ENCODE peak calls at places on chromosomes 11 and 22, in ten cellular contexts. R, C, Q, I, K, M, A, U, P and H are unnamed samples.
A peak's percentile ranks its signal among the peaks of the same experiment; 100 is the strongest.

GRCh38 chr22:44391481-44392445 is 79.0 kb upstream of the SHISAL1 start:
- DNase-seq in R (no peak), C (peak; percentile 4), Q (no peak), I (no peak), K (no peak), M (no peak), A (no peak), U (no peak), P (no peak), H (peak; percentile 68)

GRCh38 chr22:43227231-43227630 is 40.3 kb upstream of the TTLL12 start:
- DNase-seq in R (peak; percentile 31), C (no peak), Q (no peak), I (no peak), K (no peak), M (no peak), A (no peak), U (no peak), P (no peak), H (no peak)

GRCh38 chr11:74019104-74019738 is 10.3 kb upstream of the UCP3 start:
- DNase-seq in R (no peak), C (no peak), Q (no peak), I (no peak), K (no peak), M (no peak), A (peak; percentile 69), U (no peak), P (no peak), H (no peak)

GRCh38 chr11:134741453-134742227 is 329.6 kb upstream of the B3GAT1 start:
- DNase-seq in R (peak; percentile 84), C (no peak), Q (no peak), I (peak; percentile 60), K (no peak), M (no peak), A (no peak), U (peak; percentile 54), P (no peak), H (no peak)

GRCh38 chr22:24289138-24289537 is 18.5 kb downstream of the SPECC1L start:
- DNase-seq in R (peak; percentile 56), C (no peak), Q (peak; percentile 84), I (peak; percentile 84), K (no peak), M (no peak), A (no peak), U (peak; percentile 81), P (no peak), H (no peak)

GRCh38 chr11:44779736-44780520 is 53.2 kb downstream of the TSPAN18 start:
- DNase-seq in R (no peak), C (no peak), Q (no peak), I (no peak), K (no peak), M (no peak), A (no peak), U (no peak), P (no peak), H (peak; percentile 60)

GRCh38 chr22:32204856-32205722 is at the start of gene RFPL2:
- DNase-seq in R (peak; percentile 15), C (peak; percentile 78), Q (peak; percentile 30), I (peak; percentile 4), K (peak; percentile 61), M (peak; percentile 57), A (no peak), U (peak; percentile 15), P (no peak), H (peak; percentile 71)

GRCh38 chr11:102318469-102318868 is 1.2 kb downstream of the BIRC3 start:
- DNase-seq in R (no peak), C (no peak), Q (no peak), I (no peak), K (no peak), M (no peak), A (peak; percentile 42), U (no peak), P (no peak), H (no peak)

GRCh38 chr22:31829505-31829904 is 75.7 kb downstream of the DEPDC5 start:
- DNase-seq in R (peak; percentile 93), C (peak; percentile 78), Q (peak; percentile 93), I (peak; percentile 83), K (peak; percentile 30), M (no peak), A (no peak), U (peak; percentile 91), P (no peak), H (peak; percentile 39)

GRCh38 chr11:94567181-94567670 is at the start of gene PIWIL4:
- DNase-seq in R (no peak), C (no peak), Q (no peak), I (no peak), K (no peak), M (no peak), A (no peak), U (no peak), P (no peak), H (no peak)

GRCh38 chr11:128894685-128895084 is 3.5 kb downstream of the KCNJ5 start:
- DNase-seq in R (no peak), C (no peak), Q (no peak), I (no peak), K (no peak), M (no peak), A (peak; percentile 93), U (no peak), P (no peak), H (no peak)

GRCh38 chr11:128929991-128930390 is 12.7 kb downstream of the TP53AIP1 start:
- DNase-seq in R (peak; percentile 21), C (no peak), Q (peak; percentile 14), I (no peak), K (no peak), M (no peak), A (no peak), U (peak; percentile 17), P (no peak), H (no peak)

GRCh38 chr22:41511521-41511968 is 32.7 kb downstream of the POLR3H start:
- DNase-seq in R (no peak), C (no peak), Q (no peak), I (no peak), K (no peak), M (no peak), A (no peak), U (no peak), P (no peak), H (no peak)

GRCh38 chr11:1073261-1073724 is 1.4 kb upstream of the MUC2 start:
- DNase-seq in R (peak; percentile 17), C (no peak), Q (no peak), I (peak; percentile 82), K (no peak), M (no peak), A (peak; percentile 88), U (peak; percentile 79), P (no peak), H (peak; percentile 18)

GRCh38 chr11:65121447-65121864 is 478 bp downstream of the FAU start:
- DNase-seq in R (no peak), C (no peak), Q (no peak), I (no peak), K (no peak), M (no peak), A (no peak), U (no peak), P (no peak), H (no peak)

GRCh38 chr22:36432592-36433317 is 45.0 kb upstream of the MYH9 start:
- DNase-seq in R (peak; percentile 35), C (no peak), Q (no peak), I (peak; percentile 42), K (no peak), M (no peak), A (no peak), U (peak; percentile 77), P (no peak), H (no peak)

GRCh38 chr11:18772211-18772610 is 19.4 kb downstream of the PTPN5 start:
- DNase-seq in R (no peak), C (no peak), Q (peak; percentile 21), I (peak; percentile 27), K (no peak), M (no peak), A (no peak), U (no peak), P (no peak), H (peak; percentile 31)

GRCh38 chr11:8060801-8061554 is 20.0 kb upstream of the TUB start:
- DNase-seq in R (peak; percentile 72), C (no peak), Q (peak; percentile 60), I (peak; percentile 15), K (no peak), M (no peak), A (peak; percentile 18), U (peak; percentile 59), P (no peak), H (no peak)

DNA sequence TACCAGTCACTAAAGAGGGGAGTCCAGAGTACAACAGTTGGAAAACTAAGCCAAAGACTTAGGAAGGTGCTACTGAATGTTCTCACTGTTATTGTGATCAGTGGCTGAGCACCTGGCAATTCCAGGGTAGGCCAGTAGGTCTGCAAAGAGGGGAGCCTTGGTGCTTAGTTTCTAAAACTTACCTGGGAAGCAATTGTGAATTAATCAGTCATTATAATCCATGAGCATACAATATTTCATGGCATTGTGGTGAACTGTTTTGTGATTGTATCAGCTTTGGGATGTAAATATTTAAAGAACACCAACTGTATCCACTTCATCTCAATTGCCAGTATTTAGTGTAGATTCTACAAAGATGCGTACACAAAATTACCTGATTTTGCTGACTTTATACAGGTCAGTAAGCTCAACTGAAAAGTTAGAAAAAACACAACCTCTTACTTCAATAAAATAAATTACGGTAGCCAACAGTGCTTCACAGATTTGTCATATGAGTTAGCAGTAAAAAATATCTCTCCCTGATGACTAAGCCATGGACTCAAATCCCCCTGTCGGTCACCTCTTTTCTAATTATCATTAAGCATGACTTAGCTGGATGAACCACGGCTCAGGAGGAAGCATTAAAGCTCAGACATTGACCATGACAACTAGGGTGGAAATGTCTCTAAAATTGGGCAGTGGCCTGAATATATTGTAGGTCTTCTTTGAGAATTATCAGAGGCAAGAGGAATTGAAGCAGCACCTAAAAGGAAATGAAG is 30.8 kb upstream of the SORL1 start:
- DNase-seq in R (no peak), C (no peak), Q (no peak), I (no peak), K (no peak), M (no peak), A (no peak), U (no peak), P (no peak), H (peak; percentile 39)
- TF ChIP-seq CTCF in R (no peak), C (no peak), Q (no peak), I (no peak), K (no peak), M (no peak), A (no peak), U (no peak), P (no peak), H (no peak)

GRCh38 chr11:60625262-60625661 is 74.2 kb upstream of the MS4A8 start:
- DNase-seq in R (peak; percentile 70), C (peak; percentile 23), Q (peak; percentile 45), I (peak; percentile 17), K (no peak), M (no peak), A (peak; percentile 34), U (peak; percentile 30), P (no peak), H (peak; percentile 20)
- TF ChIP-seq CTCF in R (peak; percentile 51), C (peak; percentile 44), Q (peak; percentile 67), I (peak; percentile 5), K (peak; percentile 3), M (peak; percentile 52), A (no peak), U (peak; percentile 14), P (no peak), H (peak; percentile 47)

GRCh38 chr22:37733625-37734401 is 37.0 kb downstream of the TRIOBP start:
- DNase-seq in R (no peak), C (no peak), Q (no peak), I (no peak), K (no peak), M (no peak), A (peak; percentile 74), U (no peak), P (no peak), H (no peak)
- TF ChIP-seq CTCF in R (no peak), C (no peak), Q (no peak), I (no peak), K (no peak), M (no peak), A (no peak), U (no peak), P (no peak), H (no peak)

GRCh38 chr22:19543970-19544708 is 19.9 kb upstream of the CLDN5 start:
- DNase-seq in R (no peak), C (no peak), Q (no peak), I (no peak), K (no peak), M (no peak), A (peak; percentile 90), U (no peak), P (no peak), H (no peak)
- TF ChIP-seq CTCF in R (no peak), C (no peak), Q (no peak), I (no peak), K (no peak), M (no peak), A (no peak), U (no peak), P (no peak), H (no peak)